ENCODE peak calls at places on chromosomes 1 and 21, in ten cellular contexts. B is CD8-positive, alpha-beta memory T cell; F is gastrocnemius medialis; N is right atrium auricular region; I is caudate nucleus; X is left ventricle myocardium inferior; A is K562; S is fibroblast of lung; P is naive thymus-derived CD4-positive, alpha-beta T cell; D is psoas muscle. L is an unnamed sample.

GRCh38 chr1:54791880-54792522 is 9.1 kb downstream of the TTC22 start:
- DNase-seq in S (peak), D (no peak), P (peak), B (no peak), X (no peak), A (peak), I (no peak), F (no peak), N (no peak), L (no peak)

GRCh38 chr1:223403184-223403815 is 10.1 kb downstream of the CCDC185 start:
- DNase-seq in N (no peak), X (no peak), I (no peak), P (no peak), S (peak), F (no peak), D (no peak), B (no peak), A (peak), L (no peak)

GRCh38 chr1:111907321-111907720 is 82.1 kb downstream of the KCND3 start:
- DNase-seq in A (no peak), I (no peak), F (no peak), S (no peak), N (no peak), X (no peak), P (no peak), B (no peak), D (no peak), L (no peak)

GRCh38 chr1:106554294-106554693 is 502.2 kb upstream of the PRMT6 start:
- DNase-seq in B (no peak), A (no peak), S (peak), X (no peak), N (no peak), D (no peak), P (no peak), I (no peak), F (no peak), L (no peak)

GRCh38 chr21:35428489-35428888 is 379.4 kb upstream of the RUNX1 start:
- DNase-seq in A (no peak), N (peak), B (peak), S (no peak), P (peak), F (no peak), X (peak), I (no peak), D (peak), L (no peak)

GRCh38 chr21:38460171-38460742 is 38.0 kb downstream of the ERG start:
- DNase-seq in N (no peak), D (no peak), A (no peak), F (no peak), B (no peak), X (no peak), S (peak), P (no peak), I (no peak), L (no peak)

GRCh38 chr1:247204177-247204647 is 32.4 kb upstream of the ZNF124 start:
- DNase-seq in N (no peak), X (no peak), S (no peak), I (no peak), F (no peak), P (no peak), A (no peak), D (no peak), B (no peak), L (no peak)

GRCh38 chr1:53110370-53111072 is 31.9 kb downstream of the SLC1A7 start:
- DNase-seq in D (no peak), P (no peak), A (no peak), S (peak), I (no peak), N (no peak), F (no peak), X (no peak), B (no peak), L (no peak)

GRCh38 chr1:165697491-165697880 is 876 bp downstream of the ALDH9A1 start:
- DNase-seq in B (no peak), F (no peak), D (no peak), P (no peak), I (no peak), S (no peak), N (no peak), A (no peak), X (no peak), L (no peak)

GRCh38 chr1:6249732-6250689 is 6.0 kb downstream of the HES3 start:
- DNase-seq in X (no peak), F (no peak), P (no peak), A (peak), D (peak), B (no peak), S (no peak), I (no peak), N (no peak), L (no peak)

GRCh38 chr1:246511203-246511602 is 4.1 kb upstream of the SMYD3 start:
- DNase-seq in S (no peak), F (no peak), A (no peak), B (no peak), X (no peak), D (no peak), P (no peak), I (no peak), N (no peak), L (no peak)

GRCh38 chr1:197919523-197920301 is 2.5 kb downstream of the LHX9 start:
- DNase-seq in N (no peak), I (no peak), D (no peak), A (no peak), B (no peak), P (no peak), S (no peak), F (no peak), X (no peak), L (no peak)

GRCh38 chr1:107405241-107405640 is 264.4 kb downstream of the NTNG1 start:
- DNase-seq in B (no peak), N (no peak), S (peak), D (no peak), P (no peak), I (no peak), X (no peak), A (no peak), F (no peak), L (no peak)

GRCh38 chr21:46097826-46098286 is at the start of gene COL6A2:
- DNase-seq in X (peak), P (peak), N (peak), I (no peak), A (peak), F (no peak), S (peak), D (peak), B (peak), L (no peak)

GRCh38 chr1:33133478-33134105 is 48.3 kb downstream of the TRIM62 start:
- DNase-seq in D (no peak), N (no peak), X (no peak), I (no peak), P (no peak), F (no peak), B (no peak), S (no peak), A (no peak), L (no peak)

GRCh38 chr21:42346866-42347600 is 3.8 kb downstream of the TFF2 start:
- DNase-seq in D (no peak), I (no peak), A (no peak), F (no peak), N (no peak), X (no peak), B (no peak), S (no peak), P (no peak), L (no peak)

GRCh38 chr21:32112194-32112593 is 166.7 kb downstream of the MIS18A start:
- DNase-seq in A (no peak), S (no peak), F (no peak), X (no peak), I (no peak), P (no peak), B (no peak), N (no peak), D (no peak), L (no peak)

GRCh38 chr1:222462598-222462997 is 85.3 kb downstream of the HHIPL2 start:
- DNase-seq in I (no peak), A (no peak), P (no peak), B (no peak), X (no peak), S (no peak), N (no peak), D (no peak), F (no peak), L (no peak)

GRCh38 chr1:161825831-161826230 is 59.7 kb downstream of the ATF6 start:
- DNase-seq in F (no peak), S (no peak), P (no peak), D (no peak), I (no peak), B (no peak), A (no peak), N (no peak), X (no peak), L (no peak)

GRCh38 chr1:1361982-1362423 is 3.6 kb upstream of the MXRA8 start:
- DNase-seq in P (no peak), I (no peak), B (no peak), D (peak), F (no peak), S (peak), A (no peak), X (peak), N (no peak), L (no peak)

GRCh38 chr1:231041705-231042261 is 1.7 kb upstream of the FAM89A start:
- DNase-seq in B (no peak), P (no peak), A (no peak), X (no peak), F (no peak), D (no peak), I (no peak), S (no peak), N (no peak), L (no peak)

GRCh38 chr1:46719689-46720088 is 775 bp upstream of the EFCAB14 start:
- DNase-seq in D (no peak), F (no peak), N (no peak), A (peak), I (no peak), X (no peak), P (no peak), B (no peak), S (no peak), L (no peak)

GRCh38 chr1:58592521-58593134 is 15.6 kb upstream of the TACSTD2 start:
- DNase-seq in A (no peak), F (no peak), N (no peak), X (peak), D (peak), B (no peak), P (no peak), S (peak), I (no peak), L (no peak)

GRCh38 chr1:53343831-53344668 is 16.2 kb upstream of the LRP8 start:
- DNase-seq in X (no peak), N (no peak), B (no peak), A (no peak), I (no peak), F (no peak), P (no peak), D (no peak), S (no peak), L (no peak)

GRCh38 chr1:231796141-231796540 is 169.6 kb downstream of the DISC1 start:
- DNase-seq in P (no peak), B (no peak), N (no peak), X (no peak), A (no peak), I (no peak), F (no peak), S (no peak), D (no peak), L (no peak)

GRCh38 chr1:5720484-5720883 is 271.7 kb downstream of the NPHP4 start:
- DNase-seq in F (no peak), S (no peak), D (no peak), N (no peak), P (no peak), X (no peak), B (no peak), I (no peak), A (no peak), L (no peak)

GRCh38 chr1:110021285-110021684 is 13.1 kb upstream of the STRIP1 start:
- DNase-seq in F (no peak), N (no peak), A (no peak), I (no peak), B (no peak), X (no peak), P (no peak), D (no peak), S (no peak), L (no peak)

GRCh38 chr1:201716742-201717135 is 112.2 kb upstream of the IPO9 start:
- DNase-seq in B (no peak), X (no peak), N (no peak), F (no peak), D (no peak), S (no peak), P (no peak), A (no peak), I (no peak), L (no peak)
- H3K27ac ChIP-seq in B (no peak), X (peak), N (peak), F (peak), D (no peak), S (no peak), P (no peak), A (no peak), I (peak), L (peak)

GRCh38 chr21:22421416-22422190 is 1423.4 kb downstream of the NCAM2 start:
- DNase-seq in I (no peak), A (no peak), F (no peak), P (peak), B (peak), N (no peak), X (no peak), S (no peak), D (no peak), L (no peak)
- H3K27ac ChIP-seq in I (no peak), A (no peak), F (no peak), P (peak), B (no peak), N (no peak), X (no peak), S (no peak), D (no peak), L (no peak)

DNA sequence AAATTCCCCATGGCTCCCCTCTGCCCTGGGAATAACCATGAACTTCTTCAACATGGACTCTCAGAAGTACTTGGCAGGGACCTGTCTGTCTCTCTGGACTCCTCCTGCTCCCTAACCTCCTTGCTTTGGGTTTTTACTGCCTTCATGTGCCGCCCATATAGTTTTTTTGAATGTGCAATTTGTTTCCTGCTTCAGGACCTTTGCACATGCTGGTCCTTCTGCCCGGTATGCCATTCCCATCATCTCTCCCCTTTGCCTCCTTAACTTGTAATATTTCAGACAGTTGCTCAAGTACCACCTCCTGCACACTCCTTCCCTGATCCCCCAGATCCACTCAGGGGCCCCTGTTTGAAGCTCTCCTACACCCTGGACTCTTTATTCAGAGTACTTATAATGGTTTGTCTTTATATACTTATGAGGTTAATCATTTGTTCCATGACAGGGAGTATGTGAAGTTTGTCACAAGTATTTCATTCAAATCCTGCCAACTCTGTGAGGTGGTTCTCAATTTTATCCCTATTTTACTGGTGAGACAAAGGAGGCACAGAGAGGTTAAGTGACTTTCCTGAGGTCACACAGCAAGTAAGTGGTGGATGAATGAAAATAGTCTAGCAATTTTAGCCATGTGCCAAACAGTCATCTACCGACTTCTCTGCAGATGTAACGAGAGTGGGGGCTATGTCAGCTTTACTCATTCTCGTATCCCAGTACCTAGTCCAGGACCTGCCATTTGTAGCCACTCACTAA is 180.7 kb downstream of the TRABD2B start:
- DNase-seq in F (no peak), I (no peak), D (no peak), P (no peak), N (no peak), A (no peak), B (no peak), X (no peak), S (no peak), L (no peak)
- H3K27ac ChIP-seq in F (no peak), I (no peak), D (no peak), P (no peak), N (no peak), A (no peak), B (no peak), X (no peak), S (no peak), L (no peak)

GRCh38 chr1:226979115-226979516 is 39.0 kb downstream of the COQ8A start:
- DNase-seq in N (no peak), P (no peak), F (no peak), A (no peak), S (no peak), I (no peak), X (no peak), B (no peak), D (no peak), L (no peak)

GRCh38 chr1:226979517-226980121 is 39.5 kb downstream of the COQ8A start:
- DNase-seq in P (no peak), D (peak), X (peak), A (no peak), N (no peak), S (no peak), I (no peak), B (no peak), F (peak), L (no peak)

GRCh38 chr1:226981386-226981817 is 41.3 kb downstream of the COQ8A start:
- DNase-seq in P (no peak), I (no peak), D (peak), B (no peak), A (no peak), F (no peak), X (no peak), S (no peak), N (no peak), L (no peak)

GRCh38 chr1:226980565-226981385 is 40.7 kb downstream of the COQ8A start:
- DNase-seq in X (peak), S (no peak), A (no peak), D (peak), F (no peak), P (no peak), B (no peak), N (no peak), I (no peak), L (no peak)

DNA sequence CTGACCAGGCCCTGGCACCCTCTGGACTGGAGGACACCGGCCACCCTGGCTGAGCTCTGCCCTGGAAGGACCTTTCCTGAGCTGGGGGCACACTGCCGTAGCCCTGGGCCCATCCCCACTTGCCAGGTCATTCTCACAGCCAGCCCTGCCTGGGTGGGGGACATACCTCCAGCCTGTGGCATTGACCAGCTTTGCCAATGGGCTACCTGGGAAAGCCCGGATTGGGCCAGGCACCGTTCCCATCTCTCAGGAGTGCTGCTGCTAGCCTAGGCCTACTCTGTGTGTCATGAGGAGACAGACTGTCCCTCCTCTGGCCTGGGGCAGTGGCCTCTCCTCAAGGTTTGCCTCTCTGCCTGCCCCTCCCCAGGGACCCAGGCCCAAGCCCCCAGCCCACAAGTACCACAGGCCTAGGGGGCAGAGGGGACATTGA is 40.0 kb downstream of the COQ8A start:
- DNase-seq in D (no peak), P (no peak), B (no peak), A (no peak), N (no peak), F (peak), I (no peak), S (no peak), X (peak), L (no peak)
- H3K27ac ChIP-seq in D (peak), P (no peak), B (no peak), A (no peak), N (peak), F (peak), I (no peak), S (no peak), X (peak), L (no peak)

GRCh38 chr1:203148127-203148526 is 20.6 kb downstream of the ADORA1 start:
- DNase-seq in F (no peak), I (no peak), A (peak), S (no peak), P (no peak), B (no peak), X (no peak), N (no peak), D (no peak), L (no peak)
- H3K27ac ChIP-seq in F (no peak), I (peak), A (no peak), S (no peak), P (no peak), B (no peak), X (no peak), N (no peak), D (no peak), L (no peak)